ENCODE peak calls at places on chromosomes 3 and 15, in eight cellular contexts. R is GM12865; G is esophagus muscularis mucosa; I is brain microvascular endothelial cell; A is A549; D is ovary; Y is foreskin fibroblast; J is activated CD4-positive, alpha-beta T cell treated with anti-CD3 and anti-CD28 coated beads, Interleukin-2, amount 50 U/mL, for 48 hours. F is an unnamed sample.

GRCh38 chr15:53978248-53978906 is at the start of gene UNC13C:
- DNase-seq in R (peak; percentile 9), G (no peak), I (peak; percentile 7), A (peak; percentile 21), D (peak; percentile 45), Y (peak; percentile 25), J (no peak), F (no peak)

GRCh38 chr3:29827756-29828155 is 546.9 kb downstream of the RBMS3 start:
- DNase-seq in R (no peak), G (no peak), I (no peak), A (no peak), D (no peak), Y (peak; percentile 55), J (no peak), F (no peak)

GRCh38 chr15:55494927-55495326 is 13.1 kb downstream of the DNAAF4 start:
- DNase-seq in R (peak; percentile 15), G (no peak), I (no peak), A (no peak), D (no peak), Y (no peak), J (no peak), F (no peak)

GRCh38 chr3:32226875-32227500 is 11.5 kb upstream of the CMTM8 start:
- DNase-seq in R (no peak), G (no peak), I (peak; percentile 53), A (peak; percentile 22), D (no peak), Y (peak; percentile 87), J (no peak), F (peak; percentile 38)

GRCh38 chr3:107112356-107112755 is 264.9 kb upstream of the CCDC54 start:
- DNase-seq in R (no peak), G (no peak), I (no peak), A (no peak), D (no peak), Y (no peak), J (no peak), F (no peak)

GRCh38 chr3:20103731-20104130 is 63.5 kb downstream of the KAT2B start:
- DNase-seq in R (no peak), G (no peak), I (no peak), A (no peak), D (no peak), Y (no peak), J (no peak), F (no peak)

GRCh38 chr3:140244893-140245292 is 309.9 kb downstream of the CLSTN2 start:
- DNase-seq in R (no peak), G (no peak), I (no peak), A (no peak), D (no peak), Y (no peak), J (no peak), F (no peak)

GRCh38 chr15:78223396-78224023 is 10.9 kb downstream of the ACSBG1 start:
- DNase-seq in R (no peak), G (no peak), I (no peak), A (no peak), D (no peak), Y (peak; percentile 37), J (no peak), F (no peak)

GRCh38 chr3:14804835-14805780 is 13.7 kb upstream of the FGD5 start:
- DNase-seq in R (no peak), G (no peak), I (no peak), A (no peak), D (no peak), Y (no peak), J (no peak), F (peak; percentile 38)

GRCh38 chr3:195119461-195120198 is 151.3 kb downstream of the XXYLT1 start:
- DNase-seq in R (no peak), G (no peak), I (peak; percentile 96), A (peak; percentile 6), D (no peak), Y (peak; percentile 95), J (no peak), F (peak; percentile 93)

GRCh38 chr15:76330281-76330680 is 6.3 kb upstream of the ISL2 start:
- DNase-seq in R (no peak), G (no peak), I (no peak), A (peak; percentile 81), D (peak; percentile 39), Y (peak; percentile 83), J (no peak), F (peak; percentile 73)

GRCh38 chr3:187616307-187616939 is 53.8 kb downstream of the SST start:
- DNase-seq in R (peak; percentile 73), G (no peak), I (peak; percentile 25), A (peak; percentile 61), D (no peak), Y (peak; percentile 60), J (peak; percentile 60), F (peak; percentile 48)

GRCh38 chr15:89784686-89784960 is 8.5 kb downstream of the MESP2 start:
- DNase-seq in R (no peak), G (no peak), I (no peak), A (no peak), D (no peak), Y (no peak), J (no peak), F (no peak)

GRCh38 chr15:25542648-25543047 is 103.8 kb upstream of the UBE3A start:
- DNase-seq in R (no peak), G (no peak), I (no peak), A (no peak), D (no peak), Y (no peak), J (no peak), F (no peak)

GRCh38 chr3:52498134-52499054 is 3.3 kb downstream of the STAB1 start:
- DNase-seq in R (no peak), G (no peak), I (no peak), A (no peak), D (no peak), Y (peak; percentile 84), J (no peak), F (peak; percentile 95)

GRCh38 chr3:136464502-136464901 is 214.4 kb downstream of the PCCB start:
- DNase-seq in R (no peak), G (no peak), I (peak; percentile 59), A (no peak), D (no peak), Y (peak; percentile 83), J (no peak), F (peak; percentile 18)

GRCh38 chr3:109028753-109029152 is 75.1 kb upstream of the GUCA1C start:
- DNase-seq in R (no peak), G (no peak), I (no peak), A (no peak), D (no peak), Y (no peak), J (no peak), F (no peak)

GRCh38 chr3:47404955-47405790 is 24.4 kb downstream of the PTPN23 start:
- DNase-seq in R (no peak), G (no peak), I (no peak), A (no peak), D (peak; percentile 80), Y (peak; percentile 35), J (no peak), F (peak; percentile 25)

GRCh38 chr3:15964605-15965061 is 166.9 kb upstream of the ANKRD28 start:
- DNase-seq in R (no peak), G (no peak), I (peak; percentile 44), A (no peak), D (peak; percentile 28), Y (peak; percentile 68), J (no peak), F (peak; percentile 89)

GRCh38 chr3:119181765-119182164 is 8.4 kb downstream of the UPK1B start:
- DNase-seq in R (no peak), G (no peak), I (peak; percentile 29), A (peak; percentile 97), D (no peak), Y (no peak), J (no peak), F (no peak)

GRCh38 chr3:14142567-14143270 is 17.9 kb downstream of the TMEM43 start:
- DNase-seq in R (no peak), G (no peak), I (no peak), A (no peak), D (no peak), Y (no peak), J (peak; percentile 26), F (peak; percentile 17)

GRCh38 chr3:173380681-173381080 is 16.9 kb upstream of the NLGN1 start:
- DNase-seq in R (no peak), G (no peak), I (no peak), A (no peak), D (no peak), Y (no peak), J (no peak), F (no peak)

GRCh38 chr3:160372780-160373179 is 26.2 kb downstream of the IFT80 start:
- DNase-seq in R (no peak), G (no peak), I (peak; percentile 1), A (peak; percentile 21), D (no peak), Y (peak; percentile 78), J (no peak), F (peak; percentile 3)

GRCh38 chr3:170563712-170564423 is 22.0 kb downstream of the SLC7A14 start:
- DNase-seq in R (peak; percentile 72), G (no peak), I (peak; percentile 68), A (no peak), D (no peak), Y (peak; percentile 72), J (no peak), F (peak; percentile 78)

GRCh38 chr15:51382787-51383186 is 41.3 kb downstream of the GLDN start:
- DNase-seq in R (peak; percentile 41), G (no peak), I (peak; percentile 61), A (peak; percentile 48), D (no peak), Y (peak; percentile 77), J (no peak), F (peak; percentile 54)

GRCh38 chr3:195123196-195123805 is 147.7 kb downstream of the XXYLT1 start:
- DNase-seq in R (no peak), G (no peak), I (no peak), A (no peak), D (no peak), Y (no peak), J (no peak), F (no peak)

GRCh38 chr3:51930439-51930838 is 11.3 kb downstream of the RRP9 start:
- DNase-seq in R (no peak), G (no peak), I (no peak), A (no peak), D (no peak), Y (no peak), J (no peak), F (no peak)

GRCh38 chr3:4575413-4575812 is 82.3 kb downstream of the ITPR1 start:
- DNase-seq in R (no peak), G (no peak), I (no peak), A (no peak), D (no peak), Y (no peak), J (no peak), F (no peak)

GRCh38 chr3:41411065-41411464 is 211.8 kb downstream of the CTNNB1 start:
- DNase-seq in R (no peak), G (no peak), I (no peak), A (no peak), D (no peak), Y (no peak), J (no peak), F (no peak)

GRCh38 chr3:112327371-112327951 is 5.5 kb upstream of the CD200 start:
- DNase-seq in R (peak; percentile 88), G (no peak), I (peak; percentile 54), A (peak; percentile 56), D (no peak), Y (peak; percentile 69), J (no peak), F (peak; percentile 59)

GRCh38 chr3:13012228-13012691 is 61.0 kb downstream of the IQSEC1 start:
- DNase-seq in R (peak; percentile 88), G (no peak), I (no peak), A (no peak), D (no peak), Y (peak; percentile 42), J (peak; percentile 77), F (peak; percentile 71)

GRCh38 chr3:66485291-66485968 is 15.4 kb downstream of the LRIG1 start:
- DNase-seq in R (no peak), G (no peak), I (peak; percentile 87), A (no peak), D (no peak), Y (peak; percentile 74), J (no peak), F (peak; percentile 83)

GRCh38 chr15:63402498-63403253 is 21.0 kb upstream of the CA12 start:
- DNase-seq in R (peak; percentile 30), G (no peak), I (peak; percentile 24), A (peak; percentile 57), D (no peak), Y (peak; percentile 67), J (no peak), F (peak; percentile 55)